ENCODE peak calls at places on chromosomes 11 and 22, in eight cellular contexts. J is B cell, Q is BE2C, Y is hepatocyte, S is HFFc6, I is H9, R is cardiac muscle cell, W is fibroblast of villous mesenchyme. E is an unnamed sample.
A peak's percentile ranks its signal among the peaks of the same experiment; 100 is the strongest.

GRCh38 chr11:124799384-124800225 is 601 bp downstream of the MSANTD2 start:
- DNase-seq in J (peak; percentile 69), R (peak; percentile 47), Q (peak; percentile 40), I (peak; percentile 48), W (peak; percentile 32), Y (peak; percentile 64), S (no peak), E (peak; percentile 34)

GRCh38 chr11:122663764-122664163 is 8.2 kb downstream of the UBASH3B start:
- DNase-seq in W (no peak), S (no peak), Y (no peak), R (no peak), I (no peak), J (no peak), Q (no peak), E (no peak)

GRCh38 chr11:134248910-134249480 is 4.2 kb downstream of the THYN1 start:
- DNase-seq in I (no peak), Q (no peak), W (peak; percentile 34), R (no peak), J (no peak), S (no peak), Y (no peak), E (no peak)

GRCh38 chr11:80719292-80719646 is 1278.4 kb upstream of the TENM4 start:
- DNase-seq in I (no peak), Q (no peak), W (no peak), R (no peak), Y (no peak), S (no peak), J (no peak), E (no peak)

GRCh38 chr11:34379081-34379480 is 21.3 kb upstream of the ABTB2 start:
- DNase-seq in W (peak; percentile 64), I (no peak), S (peak; percentile 48), J (no peak), Y (no peak), Q (no peak), R (no peak), E (no peak)

GRCh38 chr11:34149786-34150185 is 44.4 kb downstream of the NAT10 start:
- DNase-seq in R (no peak), S (no peak), W (no peak), J (no peak), Y (no peak), Q (peak; percentile 40), I (peak; percentile 55), E (no peak)

GRCh38 chr11:12893787-12894672 is 115.1 kb upstream of the RASSF10 start:
- DNase-seq in Y (peak; percentile 66), R (peak; percentile 63), I (peak; percentile 57), J (no peak), W (peak; percentile 64), Q (peak; percentile 43), S (peak; percentile 53), E (peak; percentile 53)

GRCh38 chr22:49018601-49019000 is 809.1 kb downstream of the BRD1 start:
- DNase-seq in W (no peak), Q (no peak), S (no peak), R (no peak), J (no peak), Y (no peak), I (peak; percentile 14), E (no peak)

GRCh38 chr11:3781423-3781822 is 15.9 kb downstream of the NUP98 start:
- DNase-seq in R (no peak), I (no peak), S (peak; percentile 27), Y (no peak), J (no peak), W (peak; percentile 45), Q (no peak), E (no peak)

GRCh38 chr22:22720201-22720723 is 75.8 kb downstream of the GGTLC2 start:
- DNase-seq in S (peak; percentile 11), Y (peak; percentile 41), I (peak; percentile 73), R (no peak), W (peak; percentile 48), Q (peak; percentile 56), J (peak; percentile 36), E (peak; percentile 30)

GRCh38 chr11:12212821-12213185 is 102.4 kb downstream of the MICAL2 start:
- DNase-seq in Q (no peak), W (no peak), S (no peak), R (no peak), Y (no peak), I (no peak), J (no peak), E (no peak)

GRCh38 chr22:47631571-47632102 is 869.2 kb downstream of the TBC1D22A start:
- DNase-seq in J (no peak), R (no peak), I (no peak), S (no peak), Y (no peak), Q (no peak), W (peak; percentile 14), E (no peak)

GRCh38 chr11:73269353-73270088 is 2.6 kb upstream of the P2RY6 start:
- DNase-seq in S (no peak), R (no peak), Q (no peak), W (no peak), I (peak; percentile 62), Y (peak; percentile 60), J (no peak), E (no peak)

GRCh38 chr22:49934144-49934890 is 15.9 kb downstream of the CRELD2 start:
- DNase-seq in Y (peak; percentile 80), Q (no peak), J (no peak), R (no peak), I (no peak), W (peak; percentile 59), S (no peak), E (no peak)

GRCh38 chr11:45887587-45887986 is 2.1 kb downstream of the MAPK8IP1 start:
- DNase-seq in Y (no peak), I (no peak), J (no peak), S (no peak), Q (no peak), R (no peak), W (no peak), E (no peak)

GRCh38 chr11:78783846-78784245 is 209.2 kb upstream of the NARS2 start:
- DNase-seq in I (no peak), R (no peak), Q (no peak), S (no peak), W (no peak), Y (no peak), J (no peak), E (no peak)

GRCh38 chr22:45454260-45454659 is 40.8 kb downstream of the RIBC2 start:
- DNase-seq in J (no peak), W (peak; percentile 92), R (no peak), Y (no peak), S (peak; percentile 60), Q (no peak), I (no peak), E (no peak)

GRCh38 chr11:125935629-125936199 is 10.1 kb upstream of the VSIG10L2 start:
- DNase-seq in J (no peak), S (no peak), W (no peak), Q (peak; percentile 75), R (no peak), I (peak; percentile 19), Y (peak; percentile 45), E (no peak)

GRCh38 chr11:15216678-15217077 is 102.0 kb downstream of the INSC start:
- DNase-seq in R (no peak), W (no peak), Y (no peak), S (no peak), Q (no peak), J (peak; percentile 29), I (no peak), E (no peak)

GRCh38 chr11:130162733-130163132 is 3.2 kb downstream of the ST14 start:
- DNase-seq in W (peak; percentile 90), Y (peak; percentile 77), J (no peak), Q (no peak), S (no peak), R (peak; percentile 48), I (no peak), E (no peak)

GRCh38 chr22:42364641-42365336 is 67.4 kb downstream of the NFAM1 start:
- DNase-seq in I (no peak), J (no peak), W (no peak), S (no peak), R (no peak), Y (no peak), Q (no peak), E (no peak)

GRCh38 chr22:44260216-44261035 is 52.3 kb downstream of the SHISAL1 start:
- DNase-seq in W (no peak), I (peak; percentile 10), S (no peak), J (no peak), R (no peak), Q (no peak), Y (no peak), E (no peak)

GRCh38 chr22:32796865-32797573 is 4.5 kb upstream of the TIMP3 start:
- DNase-seq in Y (peak; percentile 85), S (peak; percentile 68), I (peak; percentile 68), J (peak; percentile 45), W (peak; percentile 82), R (peak; percentile 73), Q (peak; percentile 61), E (peak; percentile 46)

GRCh38 chr11:130666781-130667251 is 218.4 kb downstream of the ADAMTS15 start:
- DNase-seq in Q (no peak), R (no peak), S (no peak), I (no peak), Y (no peak), W (peak; percentile 28), J (no peak), E (no peak)

GRCh38 chr22:30245985-30246901 is at the start of gene LIF:
- DNase-seq in I (peak; percentile 56), J (peak; percentile 88), Q (no peak), Y (peak; percentile 73), R (peak; percentile 50), S (peak; percentile 52), W (peak; percentile 72), E (peak; percentile 30)
- TF ChIP-seq CTCF in I (no peak), J (peak; percentile 23), Q (no peak), Y (peak; percentile 15), R (peak; percentile 28), S (peak; percentile 51), W (no peak), E (peak; percentile 29)

GRCh38 chr11:92707173-92707619 is 262.3 kb upstream of the MTNR1B start:
- DNase-seq in Q (peak; percentile 33), S (no peak), I (no peak), R (no peak), Y (no peak), W (no peak), J (no peak), E (no peak)
- TF ChIP-seq CTCF in Q (no peak), S (no peak), I (no peak), R (no peak), Y (no peak), W (no peak), J (no peak), E (no peak)

GRCh38 chr11:86414032-86414431 is 39.3 kb downstream of the CCDC81 start:
- DNase-seq in W (no peak), S (no peak), J (no peak), I (no peak), Q (no peak), Y (no peak), R (no peak), E (no peak)

GRCh38 chr11:86403458-86403857 is 28.8 kb downstream of the CCDC81 start:
- DNase-seq in R (no peak), S (no peak), W (no peak), I (no peak), Q (no peak), J (no peak), Y (no peak), E (no peak)

GRCh38 chr11:86408845-86409244 is 34.2 kb downstream of the CCDC81 start:
- DNase-seq in R (no peak), W (no peak), S (no peak), J (no peak), Y (no peak), Q (no peak), I (no peak), E (no peak)
- TF ChIP-seq CTCF in R (peak; percentile 30), W (peak; percentile 44), S (peak; percentile 76), J (no peak), Y (no peak), Q (peak; percentile 30), I (peak; percentile 57), E (peak; percentile 42)

GRCh38 chr11:77101043-77101537 is 1.6 kb upstream of the OMP start:
- DNase-seq in I (no peak), S (peak; percentile 17), W (peak; percentile 17), R (peak; percentile 15), Y (no peak), J (no peak), Q (peak; percentile 29), E (no peak)
- TF ChIP-seq CTCF in I (peak; percentile 79), S (peak; percentile 80), W (peak; percentile 57), R (peak; percentile 64), Y (peak; percentile 24), J (no peak), Q (peak; percentile 73), E (peak; percentile 50)

E was measured in progenitor cell of endocrine pancreas.